ENCODE peak calls at places on chromosomes 6 and 20, in eight cellular contexts. Q is SK-MEL-5; B is naive thymus-derived CD4-positive, alpha-beta T cell; U is activated CD8-positive, alpha-beta memory T cell treated with anti-CD3 and anti-CD28 coated beads for 24 hours; T is upper lobe of right lung; K is stimulated activated CD4-positive, alpha-beta T cell treated with anti-CD3 and anti-CD28 coated beads, Interleukin-1b, Interleukin-23, amount 100 ng/mL, for 48 hours; Y is brain microvascular endothelial cell; C is kidney glomerular epithelial cell. F is an unnamed sample.
A peak's percentile ranks its signal among the peaks of the same experiment; 100 is the strongest.

GRCh38 chr6:7143161-7143974 is 35.6 kb downstream of the RREB1 start:
- DNase-seq in Q (peak; percentile 94), B (peak; percentile 26), U (peak; percentile 32), T (no peak), K (no peak), Y (no peak), C (no peak), F (no peak)

GRCh38 chr20:63309261-63310071 is 16.5 kb downstream of the COL20A1 start:
- DNase-seq in Q (peak; percentile 52), B (no peak), U (peak; percentile 69), T (no peak), K (no peak), Y (no peak), C (peak; percentile 6), F (no peak)

GRCh38 chr6:53916804-53917463 is 122.1 kb downstream of the LRRC1 start:
- DNase-seq in Q (peak; percentile 85), B (no peak), U (no peak), T (no peak), K (no peak), Y (no peak), C (no peak), F (no peak)

GRCh38 chr6:106546322-106547052 is 82.8 kb downstream of the RTN4IP1 start:
- DNase-seq in Q (no peak), B (no peak), U (no peak), T (no peak), K (no peak), Y (peak; percentile 73), C (peak; percentile 86), F (no peak)

GRCh38 chr20:46035253-46035652 is 6.2 kb downstream of the SLC12A5 start:
- DNase-seq in Q (no peak), B (no peak), U (no peak), T (no peak), K (no peak), Y (no peak), C (no peak), F (no peak)

GRCh38 chr6:28635547-28636158 is 110.0 kb downstream of the GPX5 start:
- DNase-seq in Q (no peak), B (no peak), U (no peak), T (no peak), K (no peak), Y (no peak), C (no peak), F (no peak)

GRCh38 chr6:118551673-118552063 is 3.6 kb downstream of the PLN start:
- DNase-seq in Q (no peak), B (no peak), U (no peak), T (no peak), K (no peak), Y (peak; percentile 35), C (no peak), F (no peak)

GRCh38 chr6:82836022-82836575 is 229.5 kb downstream of the UBE3D start:
- DNase-seq in Q (no peak), B (no peak), U (no peak), T (no peak), K (no peak), Y (no peak), C (no peak), F (no peak)

GRCh38 chr6:47426524-47427302 is 50.9 kb upstream of the CD2AP start:
- DNase-seq in Q (no peak), B (no peak), U (no peak), T (no peak), K (no peak), Y (peak; percentile 20), C (no peak), F (no peak)

GRCh38 chr6:160348552-160349441 is 619 bp downstream of the SLC22A3 start:
- DNase-seq in Q (no peak), B (no peak), U (no peak), T (peak; percentile 85), K (no peak), Y (no peak), C (no peak), F (no peak)

GRCh38 chr6:84774174-84775158 is 10.1 kb upstream of the TBX18 start:
- DNase-seq in Q (peak; percentile 7), B (no peak), U (no peak), T (peak; percentile 74), K (no peak), Y (peak; percentile 62), C (no peak), F (no peak)

GRCh38 chr20:7371518-7372158 is 568.6 kb downstream of the HAO1 start:
- DNase-seq in Q (no peak), B (no peak), U (no peak), T (no peak), K (no peak), Y (no peak), C (no peak), F (no peak)

GRCh38 chr6:97913721-97914120 is 630.7 kb upstream of the MMS22L start:
- DNase-seq in Q (peak; percentile 12), B (no peak), U (no peak), T (no peak), K (no peak), Y (no peak), C (no peak), F (no peak)

GRCh38 chr6:26571592-26572296 is 25.0 kb upstream of the ABT1 start:
- DNase-seq in Q (peak; percentile 97), B (peak; percentile 74), U (peak; percentile 83), T (no peak), K (peak; percentile 69), Y (peak; percentile 79), C (peak; percentile 95), F (no peak)

GRCh38 chr6:54183616-54184015 is 72.4 kb downstream of the MLIP start:
- DNase-seq in Q (no peak), B (no peak), U (no peak), T (no peak), K (no peak), Y (no peak), C (no peak), F (no peak)

GRCh38 chr6:14448246-14448645 is 330.7 kb downstream of the CD83 start:
- DNase-seq in Q (no peak), B (no peak), U (no peak), T (no peak), K (no peak), Y (no peak), C (no peak), F (no peak)

GRCh38 chr20:40006168-40006860 is 682.7 kb downstream of the MAFB start:
- DNase-seq in Q (no peak), B (no peak), U (no peak), T (no peak), K (no peak), Y (no peak), C (no peak), F (no peak)

GRCh38 chr20:1171461-1172093 is 13.2 kb downstream of the TMEM74B start:
- DNase-seq in Q (no peak), B (no peak), U (no peak), T (no peak), K (no peak), Y (no peak), C (no peak), F (no peak)

GRCh38 chr6:37625591-37626374 is 71.9 kb downstream of the MDGA1 start:
- DNase-seq in Q (no peak), B (no peak), U (no peak), T (no peak), K (no peak), Y (no peak), C (no peak), F (no peak)

GRCh38 chr6:133001040-133001570 is 186.7 kb downstream of the RPS12 start:
- DNase-seq in Q (no peak), B (no peak), U (no peak), T (no peak), K (no peak), Y (no peak), C (no peak), F (no peak)

GRCh38 chr20:37913563-37914366 is 10.8 kb downstream of the VSTM2L start:
- DNase-seq in Q (no peak), B (no peak), U (no peak), T (no peak), K (no peak), Y (no peak), C (no peak), F (no peak)

GRCh38 chr6:42304313-42304712 is 86.7 kb upstream of the MRPS10 start:
- DNase-seq in Q (no peak), B (no peak), U (no peak), T (no peak), K (no peak), Y (no peak), C (no peak), F (no peak)

GRCh38 chr6:158666637-158667359 is 16.9 kb downstream of the SYTL3 start:
- DNase-seq in Q (no peak), B (no peak), U (peak; percentile 33), T (peak; percentile 86), K (no peak), Y (no peak), C (no peak), F (no peak)

GRCh38 chr6:42748241-42748898 is 2.5 kb upstream of the TBCC start:
- DNase-seq in Q (no peak), B (no peak), U (no peak), T (peak; percentile 34), K (no peak), Y (no peak), C (no peak), F (no peak)

GRCh38 chr20:61998343-61999121 is 67.1 kb downstream of the TAF4 start:
- DNase-seq in Q (no peak), B (no peak), U (no peak), T (no peak), K (no peak), Y (no peak), C (no peak), F (no peak)

GRCh38 chr20:2874456-2874855 is 1.2 kb downstream of the PTPRA start:
- DNase-seq in Q (no peak), B (no peak), U (no peak), T (no peak), K (no peak), Y (no peak), C (no peak), F (no peak)

GRCh38 chr6:166784691-166785090 is 157.6 kb upstream of the RPS6KA2 start:
- DNase-seq in Q (no peak), B (no peak), U (no peak), T (no peak), K (no peak), Y (no peak), C (no peak), F (no peak)

F was measured in T-helper 9 cell.